ENCODE peak calls at places on chromosomes 5 and 9, in seven cellular contexts. W, G, E, Y, B, I and P are unnamed samples.
A peak's percentile ranks its signal among the peaks of the same experiment; 100 is the strongest.

GRCh38 chr5:124411089-124411488 is 335.4 kb downstream of the ZNF608 start:
- DNase-seq in B (no peak), W (no peak), I (no peak), E (no peak), Y (no peak), G (no peak), P (no peak)

GRCh38 chr5:124870070-124870469 is 123.6 kb upstream of the ZNF608 start:
- DNase-seq in W (no peak), G (no peak), Y (no peak), B (no peak), I (no peak), E (no peak), P (no peak)

GRCh38 chr9:118418887-118419620 is 714.9 kb downstream of the TLR4 start:
- DNase-seq in G (no peak), E (no peak), I (no peak), W (no peak), Y (no peak), B (no peak), P (no peak)

GRCh38 chr5:1131191-1131621 is 19.3 kb upstream of the SLC12A7 start:
- DNase-seq in I (no peak), Y (no peak), B (no peak), E (no peak), G (no peak), W (no peak), P (no peak)

GRCh38 chr5:142495561-142495960 is 170.7 kb upstream of the SPRY4 start:
- DNase-seq in W (no peak), I (no peak), Y (no peak), B (no peak), E (no peak), G (no peak), P (no peak)

GRCh38 chr5:58944221-58944620 is 361.3 kb downstream of the RAB3C start:
- DNase-seq in I (no peak), G (no peak), B (no peak), W (no peak), E (no peak), Y (no peak), P (no peak)

GRCh38 chr5:180116077-180116375 is 44.5 kb upstream of the RNF130 start:
- DNase-seq in I (no peak), Y (no peak), W (no peak), B (no peak), E (no peak), G (no peak), P (no peak)

GRCh38 chr9:77176106-77176505 is 1.2 kb upstream of the VPS13A start:
- DNase-seq in W (no peak), I (no peak), B (no peak), E (no peak), G (no peak), Y (no peak), P (peak; percentile 18)

GRCh38 chr5:73160239-73160671 is 12.7 kb upstream of the TMEM174 start:
- DNase-seq in E (peak; percentile 75), I (no peak), W (no peak), B (no peak), Y (no peak), G (no peak), P (no peak)

GRCh38 chr5:149254506-149254905 is 17.2 kb upstream of the AFAP1L1 start:
- DNase-seq in W (no peak), G (peak; percentile 47), I (no peak), Y (peak; percentile 66), E (no peak), B (no peak), P (no peak)

GRCh38 chr5:170120576-170120975 is 14.9 kb downstream of the FOXI1 start:
- DNase-seq in W (no peak), E (no peak), I (no peak), B (no peak), G (no peak), Y (no peak), P (no peak)

GRCh38 chr5:38871790-38872551 is 26.2 kb downstream of the OSMR start:
- DNase-seq in E (no peak), W (no peak), I (no peak), Y (no peak), B (no peak), G (peak; percentile 61), P (no peak)

GRCh38 chr9:95099321-95100070 is 218.0 kb downstream of the FANCC start:
- DNase-seq in Y (no peak), E (no peak), B (no peak), I (no peak), G (no peak), W (no peak), P (no peak)

GRCh38 chr5:122458278-122458872 is 146.3 kb downstream of the SNCAIP start:
- DNase-seq in G (peak; percentile 50), E (peak; percentile 11), B (no peak), I (no peak), Y (no peak), W (no peak), P (no peak)

GRCh38 chr9:137756045-137756744 is 121.4 kb upstream of the CACNA1B start:
- DNase-seq in Y (no peak), I (no peak), E (no peak), G (no peak), B (no peak), W (no peak), P (no peak)

GRCh38 chr5:56211298-56211865 is 21.7 kb downstream of the ANKRD55 start:
- DNase-seq in G (peak; percentile 34), W (no peak), I (no peak), B (no peak), Y (peak; percentile 25), E (no peak), P (no peak)

GRCh38 chr9:98823666-98824334 is 16.3 kb downstream of the GALNT12 start:
- DNase-seq in Y (no peak), B (no peak), G (no peak), W (no peak), I (no peak), E (no peak), P (no peak)

GRCh38 chr5:122532035-122532434 is 220.0 kb downstream of the SNCAIP start:
- DNase-seq in E (no peak), Y (no peak), I (no peak), W (no peak), B (no peak), G (no peak), P (no peak)

GRCh38 chr5:138676556-138677193 is 76.5 kb upstream of the CTNNA1 start:
- DNase-seq in W (no peak), B (no peak), E (no peak), I (no peak), G (no peak), Y (no peak), P (no peak)

GRCh38 chr5:115934388-115934974 is 27.8 kb upstream of the LVRN start:
- DNase-seq in Y (no peak), W (no peak), I (no peak), E (no peak), G (no peak), B (no peak), P (no peak)

GRCh38 chr5:151105561-151105960 is 24.7 kb upstream of the TNIP1 start:
- DNase-seq in B (no peak), W (no peak), E (no peak), Y (no peak), G (no peak), I (no peak), P (no peak)

GRCh38 chr9:134474058-134474370 is 147.8 kb downstream of the RXRA start:
- DNase-seq in B (no peak), I (peak; percentile 60), Y (no peak), E (no peak), G (no peak), W (no peak), P (no peak)

GRCh38 chr5:8462565-8462964 is 593.6 kb downstream of the MTRR start:
- DNase-seq in B (no peak), G (no peak), W (no peak), E (no peak), I (no peak), Y (no peak), P (no peak)

GRCh38 chr5:30991462-30991861 is 202.0 kb upstream of the CDH6 start:
- DNase-seq in I (no peak), E (no peak), B (no peak), G (no peak), W (no peak), Y (no peak), P (no peak)

GRCh38 chr5:117295941-117296340 is 721.3 kb upstream of the SEMA6A start:
- DNase-seq in W (no peak), Y (no peak), B (no peak), G (no peak), E (no peak), I (no peak), P (no peak)

GRCh38 chr9:101119206-101119819 is 90.8 kb downstream of the PLPPR1 start:
- DNase-seq in W (peak; percentile 75), Y (peak; percentile 78), I (peak; percentile 38), G (peak; percentile 85), B (no peak), E (peak; percentile 33), P (peak; percentile 65)

GRCh38 chr5:124789104-124789605 is 42.7 kb upstream of the ZNF608 start:
- DNase-seq in Y (no peak), E (no peak), W (no peak), B (no peak), G (no peak), I (no peak), P (no peak)

GRCh38 chr5:103514381-103514780 is 48.2 kb downstream of the NUDT12 start:
- DNase-seq in I (no peak), E (no peak), G (no peak), W (no peak), B (no peak), Y (no peak), P (no peak)

GRCh38 chr5:105956456-105957177 is 1714.1 kb downstream of the EFNA5 start:
- DNase-seq in G (no peak), I (no peak), E (no peak), W (no peak), Y (no peak), B (no peak), P (no peak)